ENCODE peak calls at places on chromosomes 16 and 17, in nine cellular contexts. Z, M, A, U, H, N, I, S and K are unnamed samples. For H3K4me1 and H3K9me3, the result is how much of the 10 kb centered on the place peaks cover.

GRCh38 chr16:86991679-86992078 is 325.5 kb downstream of the C16orf95 start:
- DNase-seq in Z (no peak), M (peak), A (no peak), U (peak), H (no peak), N (no peak), I (no peak), S (no peak), K (no peak)

GRCh38 chr17:75270218-75270965 is 639 bp downstream of the MIF4GD start:
- DNase-seq in Z (peak), M (peak), A (peak), U (peak), H (peak), N (peak), I (peak), S (peak), K (peak)

GRCh38 chr17:8226536-8227237 is 16.3 kb upstream of the AURKB start:
- DNase-seq in Z (peak), M (peak), A (peak), U (peak), H (peak), N (peak), I (peak), S (peak), K (peak)

GRCh38 chr17:71441098-71441497 is 679.7 kb upstream of the SOX9 start:
- DNase-seq in Z (no peak), M (peak), A (no peak), U (peak), H (no peak), N (no peak), I (peak), S (no peak), K (no peak)

GRCh38 chr16:57892041-57892440 is 78.9 kb downstream of the CNGB1 start:
- DNase-seq in Z (no peak), M (peak), A (no peak), U (peak), H (no peak), N (no peak), I (no peak), S (no peak), K (no peak)

GRCh38 chr16:58768145-58768544 is 34.0 kb upstream of the GOT2 start:
- DNase-seq in Z (no peak), M (no peak), A (no peak), U (no peak), H (no peak), N (no peak), I (no peak), S (no peak), K (no peak)

GRCh38 chr16:8887952-8888560 is 5.9 kb downstream of the LITAFD start:
- DNase-seq in Z (peak), M (no peak), A (peak), U (peak), H (peak), N (no peak), I (no peak), S (peak), K (no peak)

GRCh38 chr16:67409631-67410030 is 6.6 kb downstream of the ZDHHC1 start:
- DNase-seq in Z (no peak), M (no peak), A (no peak), U (no peak), H (no peak), N (no peak), I (no peak), S (no peak), K (no peak)

GRCh38 chr16:67021321-67021720 is 7.6 kb upstream of the CBFB start:
- DNase-seq in Z (no peak), M (no peak), A (no peak), U (no peak), H (peak), N (no peak), I (no peak), S (no peak), K (no peak)

GRCh38 chr16:89266521-89267134 is 49.1 kb downstream of the ZNF778 start:
- DNase-seq in Z (no peak), M (no peak), A (no peak), U (no peak), H (no peak), N (no peak), I (no peak), S (no peak), K (no peak)

GRCh38 chr17:67476787-67477335 is 99.8 kb downstream of the PITPNC1 start:
- DNase-seq in Z (no peak), M (no peak), A (no peak), U (no peak), H (no peak), N (no peak), I (no peak), S (no peak), K (no peak)

GRCh38 chr16:8885674-8886592 is 3.8 kb downstream of the LITAFD start:
- DNase-seq in Z (no peak), M (peak), A (no peak), U (peak), H (no peak), N (peak), I (no peak), S (no peak), K (no peak)

GRCh38 chr17:37299257-37299985 is 76.4 kb upstream of the C17orf78 start:
- DNase-seq in Z (no peak), M (peak), A (no peak), U (peak), H (no peak), N (no peak), I (no peak), S (no peak), K (peak)

GRCh38 chr17:64984776-64985521 is 65.7 kb upstream of the LRRC37A3 start:
- DNase-seq in Z (no peak), M (peak), A (no peak), U (peak), H (no peak), N (no peak), I (no peak), S (no peak), K (no peak)

GRCh38 chr17:51650772-51651171 is 390.4 kb downstream of the UTP18 start:
- DNase-seq in Z (no peak), M (no peak), A (no peak), U (no peak), H (no peak), N (no peak), I (no peak), S (no peak), K (no peak)

GRCh38 chr17:18185832-18186231 is 2.2 kb downstream of the ALKBH5 start:
- DNase-seq in Z (no peak), M (peak), A (no peak), U (peak), H (no peak), N (no peak), I (no peak), S (no peak), K (no peak)
- H3K4me1 ChIP-seq in Z (under half), M (under half), A (half or more), U (under half), H (half or more), N (under half), I (under half), S (half or more), K (under half)

DNA sequence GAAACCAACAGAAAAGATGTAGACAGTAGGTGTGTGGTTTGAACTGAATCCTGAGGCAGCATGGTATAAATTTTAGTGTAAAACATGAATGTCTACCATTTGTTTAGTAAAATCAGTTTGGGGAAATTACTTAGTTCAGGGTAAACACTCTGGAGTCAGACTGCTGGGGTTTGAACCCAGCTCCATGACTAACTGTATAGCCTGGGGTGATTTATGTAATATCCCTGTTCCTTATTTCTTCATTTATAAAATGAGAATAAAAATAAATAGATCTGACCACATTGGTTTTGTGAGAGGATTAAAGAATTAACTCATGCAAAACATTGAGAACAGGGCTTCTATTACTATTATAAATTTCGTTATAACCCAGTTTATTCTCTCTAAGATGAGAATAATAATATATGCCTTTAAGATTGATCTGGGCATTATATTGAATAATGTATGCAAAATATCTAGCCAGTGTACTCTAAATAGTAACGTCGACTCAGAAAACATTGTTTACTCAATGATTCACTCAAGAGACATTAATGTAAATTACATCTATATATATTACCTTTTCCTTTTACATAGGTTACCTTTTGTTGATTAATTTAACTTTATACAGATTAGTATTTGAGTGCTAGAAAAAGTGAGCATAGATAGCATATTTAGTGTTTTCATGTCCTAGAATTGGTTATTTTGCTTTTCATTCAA is 120.6 kb upstream of the KCNJ16 start:
- DNase-seq in Z (no peak), M (peak), A (no peak), U (no peak), H (no peak), N (no peak), I (no peak), S (no peak), K (no peak)
- H3K9me3 ChIP-seq in Z (under half), M (under half), A (under half), U (under half), H (under half), N (under half), I (under half), S (under half), K (under half)

DNA sequence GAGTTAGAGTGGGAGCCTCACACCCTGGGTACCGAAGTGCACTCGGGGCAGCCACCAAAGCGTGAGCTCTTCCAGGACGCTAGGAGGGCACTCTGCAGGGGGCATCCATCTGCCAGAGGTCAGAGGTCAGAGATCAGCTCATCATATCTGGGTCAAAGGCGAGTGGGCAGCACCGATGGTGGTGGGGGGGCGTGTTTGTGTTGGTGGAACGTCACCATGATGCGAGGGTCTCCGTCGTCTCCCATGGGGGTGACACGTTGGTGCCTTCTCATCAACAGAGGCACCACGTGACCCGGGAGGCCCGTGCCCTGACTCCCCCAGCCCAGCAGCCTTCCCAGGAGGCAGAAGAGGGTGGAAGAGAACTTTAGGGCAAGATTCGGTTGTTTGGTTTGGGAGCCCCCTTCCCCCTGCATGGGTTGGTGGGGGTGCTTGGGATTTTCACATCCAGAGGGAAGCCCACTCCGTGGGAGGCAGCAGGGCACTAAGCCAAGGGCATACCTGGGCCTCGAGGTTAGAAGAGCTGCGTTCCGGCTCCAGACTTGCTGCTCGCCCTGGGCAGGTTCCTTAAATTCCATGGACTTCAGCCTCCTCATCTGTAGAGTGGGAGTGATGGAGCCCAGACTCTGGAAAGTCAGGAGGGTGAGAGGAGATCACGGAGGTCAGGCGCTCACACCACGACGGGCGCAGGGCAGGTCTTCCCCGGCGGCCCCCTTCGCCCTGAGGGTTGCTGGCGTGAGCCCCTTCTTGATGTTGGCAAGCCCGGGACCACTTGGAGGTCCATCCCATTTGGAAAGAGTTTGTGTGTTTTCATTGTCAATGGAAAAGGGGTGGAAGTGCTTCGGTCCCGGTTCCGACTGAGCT is 14.0 kb downstream of the CRISPLD2 start:
- DNase-seq in Z (no peak), M (peak), A (no peak), U (no peak), H (peak), N (no peak), I (no peak), S (no peak), K (no peak)
- H3K4me1 ChIP-seq in Z (under half), M (under half), A (under half), U (half or more), H (under half), N (under half), I (under half), S (half or more), K (under half)

GRCh38 chr16:3220839-3221238 is 14.1 kb downstream of the ZNF200 start:
- DNase-seq in Z (no peak), M (no peak), A (no peak), U (no peak), H (no peak), N (no peak), I (no peak), S (no peak), K (no peak)

DNA sequence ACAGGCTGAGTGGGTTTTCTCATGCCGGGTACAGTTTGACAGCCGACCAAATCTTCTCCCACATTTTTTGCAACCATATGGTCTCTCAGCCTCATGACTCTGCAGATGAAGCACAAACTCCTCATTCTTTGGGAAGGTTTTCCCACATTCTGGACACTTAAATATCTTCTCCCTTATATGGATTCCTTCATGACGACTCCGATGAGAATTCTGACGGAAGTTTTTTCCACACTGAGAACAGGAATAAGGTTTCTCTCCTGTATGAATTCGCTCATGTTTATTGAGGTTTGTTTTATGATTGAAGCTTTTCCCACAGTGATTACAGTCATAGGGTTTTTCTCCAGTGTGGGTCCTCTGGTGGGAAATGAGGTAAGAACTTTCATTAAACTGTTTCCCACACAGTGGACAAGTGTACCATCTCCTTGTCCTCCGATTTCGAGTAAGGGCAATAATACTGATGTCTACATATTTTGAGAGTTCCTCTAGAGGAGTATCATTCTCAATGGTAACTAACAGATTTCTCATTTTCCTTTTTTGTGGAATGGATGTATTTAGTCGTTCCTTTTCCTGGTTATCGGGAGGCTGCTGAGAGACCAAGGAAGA is 10.9 kb downstream of the ZNF200 start:
- DNase-seq in Z (no peak), M (peak), A (no peak), U (no peak), H (no peak), N (no peak), I (no peak), S (no peak), K (no peak)
- H3K9me3 ChIP-seq in Z (under half), M (under half), A (half or more), U (half or more), H (under half), N (under half), I (under half), S (half or more), K (under half)

GRCh38 chr17:77364941-77365583 is 224.3 kb downstream of the SEC14L1 start:
- DNase-seq in Z (no peak), M (no peak), A (no peak), U (no peak), H (no peak), N (no peak), I (no peak), S (no peak), K (no peak)

GRCh38 chr17:77364381-77364911 is 223.7 kb downstream of the SEC14L1 start:
- DNase-seq in Z (no peak), M (no peak), A (peak), U (no peak), H (no peak), N (no peak), I (no peak), S (no peak), K (no peak)

GRCh38 chr17:77366206-77366557 is 225.4 kb downstream of the SEC14L1 start:
- DNase-seq in Z (no peak), M (no peak), A (no peak), U (no peak), H (no peak), N (no peak), I (no peak), S (no peak), K (no peak)

GRCh38 chr17:77365584-77366186 is 224.9 kb downstream of the SEC14L1 start:
- DNase-seq in Z (no peak), M (peak), A (peak), U (peak), H (peak), N (peak), I (peak), S (peak), K (no peak)

DNA sequence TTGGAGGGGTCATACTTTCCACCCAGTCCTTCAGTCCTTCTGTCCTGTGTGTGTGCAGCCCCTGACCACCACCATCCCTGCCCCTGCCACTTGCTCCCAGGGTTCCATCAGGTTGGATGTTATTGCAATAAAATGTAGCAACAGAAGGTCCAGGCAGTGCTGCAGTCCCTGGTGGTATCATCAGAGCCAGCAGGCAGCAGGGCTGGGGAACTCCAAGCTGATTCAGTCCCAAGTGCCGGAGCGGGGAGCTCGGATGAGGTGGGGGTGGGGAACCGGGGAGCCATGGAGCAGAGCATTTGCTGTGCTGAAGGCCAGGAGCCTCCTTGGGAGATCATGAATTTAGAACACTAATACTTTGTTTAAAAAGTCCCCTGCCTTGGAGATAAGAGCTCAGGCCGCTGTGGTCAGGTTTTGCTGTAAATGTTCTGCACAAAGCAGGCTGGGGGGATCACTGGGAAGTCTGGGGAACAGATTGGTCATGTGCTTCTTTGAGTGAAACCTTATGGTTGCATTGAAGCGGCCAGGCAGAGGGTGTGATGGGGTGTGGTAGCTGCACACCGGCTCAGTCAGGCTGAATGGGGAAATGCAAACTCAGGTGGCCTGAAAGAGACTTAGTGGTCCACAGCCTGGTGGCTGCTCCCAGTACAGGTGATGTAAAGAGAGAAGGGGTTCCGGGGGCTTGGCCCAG is 225.9 kb downstream of the SEC14L1 start:
- DNase-seq in Z (no peak), M (peak), A (peak), U (peak), H (no peak), N (peak), I (peak), S (no peak), K (no peak)
- H3K4me1 ChIP-seq in Z (half or more), M (under half), A (under half), U (half or more), H (under half), N (under half), I (under half), S (half or more), K (under half)

GRCh38 chr17:22303096-22303495 is 610.8 kb downstream of the KCNJ18 start:
- DNase-seq in Z (no peak), M (no peak), A (no peak), U (no peak), H (no peak), N (no peak), I (no peak), S (no peak), K (no peak)

GRCh38 chr17:22300177-22300576 is 607.9 kb downstream of the KCNJ18 start:
- DNase-seq in Z (no peak), M (no peak), A (no peak), U (no peak), H (no peak), N (no peak), I (no peak), S (no peak), K (no peak)

GRCh38 chr17:22303865-22304264 is 611.5 kb downstream of the KCNJ18 start:
- DNase-seq in Z (no peak), M (no peak), A (no peak), U (no peak), H (no peak), N (no peak), I (no peak), S (no peak), K (no peak)

GRCh38 chr17:22300731-22301352 is 608.5 kb downstream of the KCNJ18 start:
- DNase-seq in Z (no peak), M (no peak), A (no peak), U (no peak), H (no peak), N (no peak), I (no peak), S (no peak), K (no peak)

DNA sequence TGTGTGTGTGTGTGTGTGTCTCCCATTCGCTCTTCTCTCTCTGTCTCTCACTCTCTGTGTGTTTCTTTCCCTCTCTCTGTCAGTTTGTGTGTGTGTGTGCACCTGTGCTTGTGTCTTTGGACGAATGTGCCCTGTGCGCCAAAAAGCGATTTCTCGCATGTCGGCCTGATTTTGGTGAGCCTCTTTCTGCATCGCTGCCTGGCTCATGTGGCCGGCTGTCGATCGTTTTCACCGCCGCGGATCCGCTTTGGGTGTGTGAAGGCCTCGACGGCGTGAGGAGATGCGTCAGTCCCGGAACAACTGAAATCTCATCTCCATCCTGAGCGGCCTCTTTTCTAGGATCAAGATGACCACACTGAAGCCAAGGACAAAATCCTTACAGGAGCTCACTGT is 609.0 kb downstream of the KCNJ18 start:
- DNase-seq in Z (no peak), M (no peak), A (no peak), U (no peak), H (no peak), N (no peak), I (no peak), S (no peak), K (no peak)
- H3K9me3 ChIP-seq in Z (under half), M (under half), A (under half), U (under half), H (under half), N (under half), I (under half), S (under half), K (under half)